ENCODE peak calls at places on chromosomes 13 and 19, in eight cellular contexts. One of them, this sample, is unnamed.

GRCh38 chr19:3176715-3177501 is 1.7 kb upstream of the S1PR4 start:
- DNase-seq in EL: peak; percentile 79
- DNase-seq in aorta: peak; percentile 62
- DNase-seq in stimulated activated CD8-positive, alpha-beta memory T cell treated with anti-CD3 and anti-CD28 coated beads, Interleukin-2, amount 100 ng/mL, for 1 hour: peak; percentile 64
- DNase-seq in amniotic stem cell: peak; percentile 22
- DNase-seq in NCI-H2029: no peak
- DNase-seq in activated naive CD4-positive, alpha-beta T cell treated with anti-CD3 and anti-CD28 coated beads, Interleukin-2, amount 50 U/mL, for 16 hours: peak; percentile 67
- DNase-seq in DMS 273 treated with DMSO at 0.1 percent for 48 hours: no peak
- DNase-seq in this sample: peak; percentile 46

GRCh38 chr19:15115080-15115479 is 7.9 kb downstream of the SYDE1 start:
- DNase-seq in EL: no peak
- DNase-seq in aorta: peak; percentile 90
- DNase-seq in stimulated activated CD8-positive, alpha-beta memory T cell treated with anti-CD3 and anti-CD28 coated beads, Interleukin-2, amount 100 ng/mL, for 1 hour: no peak
- DNase-seq in amniotic stem cell: no peak
- DNase-seq in NCI-H2029: no peak
- DNase-seq in activated naive CD4-positive, alpha-beta T cell treated with anti-CD3 and anti-CD28 coated beads, Interleukin-2, amount 50 U/mL, for 16 hours: no peak
- DNase-seq in DMS 273 treated with DMSO at 0.1 percent for 48 hours: no peak
- DNase-seq in this sample: no peak

GRCh38 chr13:91817250-91817649 is 418.8 kb downstream of the GPC5 start:
- DNase-seq in EL: no peak
- DNase-seq in aorta: no peak
- DNase-seq in stimulated activated CD8-positive, alpha-beta memory T cell treated with anti-CD3 and anti-CD28 coated beads, Interleukin-2, amount 100 ng/mL, for 1 hour: no peak
- DNase-seq in amniotic stem cell: no peak
- DNase-seq in NCI-H2029: no peak
- DNase-seq in activated naive CD4-positive, alpha-beta T cell treated with anti-CD3 and anti-CD28 coated beads, Interleukin-2, amount 50 U/mL, for 16 hours: no peak
- DNase-seq in DMS 273 treated with DMSO at 0.1 percent for 48 hours: peak; percentile 0
- DNase-seq in this sample: no peak

GRCh38 chr19:53772943-53773342 is 51.2 kb downstream of the NLRP12 start:
- DNase-seq in EL: peak; percentile 61
- DNase-seq in aorta: no peak
- DNase-seq in stimulated activated CD8-positive, alpha-beta memory T cell treated with anti-CD3 and anti-CD28 coated beads, Interleukin-2, amount 100 ng/mL, for 1 hour: no peak
- DNase-seq in amniotic stem cell: peak; percentile 2
- DNase-seq in NCI-H2029: peak; percentile 6
- DNase-seq in activated naive CD4-positive, alpha-beta T cell treated with anti-CD3 and anti-CD28 coated beads, Interleukin-2, amount 50 U/mL, for 16 hours: peak; percentile 41
- DNase-seq in DMS 273 treated with DMSO at 0.1 percent for 48 hours: no peak
- DNase-seq in this sample: peak; percentile 92

GRCh38 chr13:48975101-48975925 is at the start of gene FNDC3A:
- DNase-seq in EL: peak; percentile 68
- DNase-seq in aorta: no peak
- DNase-seq in stimulated activated CD8-positive, alpha-beta memory T cell treated with anti-CD3 and anti-CD28 coated beads, Interleukin-2, amount 100 ng/mL, for 1 hour: peak; percentile 30
- DNase-seq in amniotic stem cell: peak; percentile 18
- DNase-seq in NCI-H2029: no peak
- DNase-seq in activated naive CD4-positive, alpha-beta T cell treated with anti-CD3 and anti-CD28 coated beads, Interleukin-2, amount 50 U/mL, for 16 hours: peak; percentile 40
- DNase-seq in DMS 273 treated with DMSO at 0.1 percent for 48 hours: no peak
- DNase-seq in this sample: peak; percentile 45

GRCh38 chr13:36006347-36006746 is 124.8 kb downstream of the DCLK1 start:
- DNase-seq in EL: no peak
- DNase-seq in aorta: no peak
- DNase-seq in stimulated activated CD8-positive, alpha-beta memory T cell treated with anti-CD3 and anti-CD28 coated beads, Interleukin-2, amount 100 ng/mL, for 1 hour: no peak
- DNase-seq in amniotic stem cell: no peak
- DNase-seq in NCI-H2029: peak; percentile 41
- DNase-seq in activated naive CD4-positive, alpha-beta T cell treated with anti-CD3 and anti-CD28 coated beads, Interleukin-2, amount 50 U/mL, for 16 hours: no peak
- DNase-seq in DMS 273 treated with DMSO at 0.1 percent for 48 hours: no peak
- DNase-seq in this sample: no peak

GRCh38 chr19:48513289-48514122 is 1.9 kb upstream of the LMTK3 start:
- DNase-seq in EL: peak; percentile 75
- DNase-seq in aorta: peak; percentile 84
- DNase-seq in stimulated activated CD8-positive, alpha-beta memory T cell treated with anti-CD3 and anti-CD28 coated beads, Interleukin-2, amount 100 ng/mL, for 1 hour: peak; percentile 50
- DNase-seq in amniotic stem cell: no peak
- DNase-seq in NCI-H2029: peak; percentile 46
- DNase-seq in activated naive CD4-positive, alpha-beta T cell treated with anti-CD3 and anti-CD28 coated beads, Interleukin-2, amount 50 U/mL, for 16 hours: peak; percentile 78
- DNase-seq in DMS 273 treated with DMSO at 0.1 percent for 48 hours: peak; percentile 62
- DNase-seq in this sample: peak; percentile 66

GRCh38 chr19:1263198-1263597 is 5.9 kb upstream of the CIRBP start:
- DNase-seq in EL: no peak
- DNase-seq in aorta: no peak
- DNase-seq in stimulated activated CD8-positive, alpha-beta memory T cell treated with anti-CD3 and anti-CD28 coated beads, Interleukin-2, amount 100 ng/mL, for 1 hour: no peak
- DNase-seq in amniotic stem cell: no peak
- DNase-seq in NCI-H2029: no peak
- DNase-seq in activated naive CD4-positive, alpha-beta T cell treated with anti-CD3 and anti-CD28 coated beads, Interleukin-2, amount 50 U/mL, for 16 hours: no peak
- DNase-seq in DMS 273 treated with DMSO at 0.1 percent for 48 hours: no peak
- DNase-seq in this sample: no peak

GRCh38 chr13:48398450-48399095 is 14.3 kb downstream of the LPAR6 start:
- DNase-seq in EL: peak; percentile 65
- DNase-seq in aorta: no peak
- DNase-seq in stimulated activated CD8-positive, alpha-beta memory T cell treated with anti-CD3 and anti-CD28 coated beads, Interleukin-2, amount 100 ng/mL, for 1 hour: no peak
- DNase-seq in amniotic stem cell: no peak
- DNase-seq in NCI-H2029: no peak
- DNase-seq in activated naive CD4-positive, alpha-beta T cell treated with anti-CD3 and anti-CD28 coated beads, Interleukin-2, amount 50 U/mL, for 16 hours: no peak
- DNase-seq in DMS 273 treated with DMSO at 0.1 percent for 48 hours: no peak
- DNase-seq in this sample: no peak

GRCh38 chr19:19458110-19458816 is 52.8 kb downstream of the GATAD2A start:
- DNase-seq in EL: no peak
- DNase-seq in aorta: peak; percentile 44
- DNase-seq in stimulated activated CD8-positive, alpha-beta memory T cell treated with anti-CD3 and anti-CD28 coated beads, Interleukin-2, amount 100 ng/mL, for 1 hour: no peak
- DNase-seq in amniotic stem cell: no peak
- DNase-seq in NCI-H2029: no peak
- DNase-seq in activated naive CD4-positive, alpha-beta T cell treated with anti-CD3 and anti-CD28 coated beads, Interleukin-2, amount 50 U/mL, for 16 hours: no peak
- DNase-seq in DMS 273 treated with DMSO at 0.1 percent for 48 hours: peak; percentile 42
- DNase-seq in this sample: no peak

GRCh38 chr19:28224441-28224840 is 988.5 kb downstream of the UQCRFS1 start:
- DNase-seq in EL: no peak
- DNase-seq in aorta: no peak
- DNase-seq in stimulated activated CD8-positive, alpha-beta memory T cell treated with anti-CD3 and anti-CD28 coated beads, Interleukin-2, amount 100 ng/mL, for 1 hour: no peak
- DNase-seq in amniotic stem cell: no peak
- DNase-seq in NCI-H2029: no peak
- DNase-seq in activated naive CD4-positive, alpha-beta T cell treated with anti-CD3 and anti-CD28 coated beads, Interleukin-2, amount 50 U/mL, for 16 hours: no peak
- DNase-seq in DMS 273 treated with DMSO at 0.1 percent for 48 hours: no peak
- DNase-seq in this sample: no peak

GRCh38 chr13:64289702-64290101 is 2874.1 kb upstream of the PCDH20 start:
- DNase-seq in EL: no peak
- DNase-seq in aorta: no peak
- DNase-seq in stimulated activated CD8-positive, alpha-beta memory T cell treated with anti-CD3 and anti-CD28 coated beads, Interleukin-2, amount 100 ng/mL, for 1 hour: no peak
- DNase-seq in amniotic stem cell: no peak
- DNase-seq in NCI-H2029: no peak
- DNase-seq in activated naive CD4-positive, alpha-beta T cell treated with anti-CD3 and anti-CD28 coated beads, Interleukin-2, amount 50 U/mL, for 16 hours: no peak
- DNase-seq in DMS 273 treated with DMSO at 0.1 percent for 48 hours: no peak
- DNase-seq in this sample: no peak

GRCh38 chr13:100497394-100497793 is 91.2 kb downstream of the GGACT start:
- DNase-seq in EL: peak; percentile 23
- DNase-seq in aorta: no peak
- DNase-seq in stimulated activated CD8-positive, alpha-beta memory T cell treated with anti-CD3 and anti-CD28 coated beads, Interleukin-2, amount 100 ng/mL, for 1 hour: no peak
- DNase-seq in amniotic stem cell: no peak
- DNase-seq in NCI-H2029: no peak
- DNase-seq in activated naive CD4-positive, alpha-beta T cell treated with anti-CD3 and anti-CD28 coated beads, Interleukin-2, amount 50 U/mL, for 16 hours: no peak
- DNase-seq in DMS 273 treated with DMSO at 0.1 percent for 48 hours: no peak
- DNase-seq in this sample: no peak